ENCODE peak calls at places on chromosomes 3 and 15, in four cellular contexts. N, H, O and S are unnamed samples.

GRCh38 chr15:85771781-85772445 is 22.8 kb downstream of the KLHL25 start:
- DNase-seq in O (no peak), N (no peak), H (peak; percentile 84), S (no peak)

GRCh38 chr15:25710184-25710583 is 152.9 kb downstream of the ATP10A start:
- DNase-seq in N (no peak), H (peak; percentile 24), O (peak; percentile 4), S (no peak)

GRCh38 chr3:127711021-127711420 is 38.3 kb downstream of the ABTB1 start:
- DNase-seq in H (no peak), N (no peak), O (no peak), S (no peak)

GRCh38 chr15:22735781-22736180 is 50.7 kb upstream of the NIPA1 start:
- DNase-seq in O (no peak), H (peak; percentile 78), N (no peak), S (no peak)

GRCh38 chr15:31481157-31481556 is 154.5 kb downstream of the KLF13 start:
- DNase-seq in O (no peak), N (no peak), H (no peak), S (no peak)

GRCh38 chr3:156388469-156389150 is 166.3 kb downstream of the SSR3 start:
- DNase-seq in H (peak; percentile 66), O (no peak), N (no peak), S (no peak)

GRCh38 chr3:53773586-53774368 is 72.4 kb downstream of the CHDH start:
- DNase-seq in H (peak; percentile 89), N (no peak), O (no peak), S (no peak)

GRCh38 chr3:30549600-30549999 is 56.8 kb upstream of the TGFBR2 start:
- DNase-seq in N (no peak), H (peak; percentile 7), O (no peak), S (no peak)

GRCh38 chr3:34066328-34066727 is 267.9 kb downstream of the PDCD6IP start:
- DNase-seq in H (no peak), O (no peak), N (no peak), S (no peak)

GRCh38 chr15:69044899-69045298 is 30.4 kb downstream of the NOX5 start:
- DNase-seq in H (peak; percentile 76), O (no peak), N (no peak), S (no peak)

GRCh38 chr3:72745146-72745976 is 102.9 kb downstream of the SHQ1 start:
- DNase-seq in O (no peak), H (peak; percentile 25), N (no peak), S (peak; percentile 72)

GRCh38 chr3:192825657-192826200 is 91.9 kb downstream of the MB21D2 start:
- DNase-seq in H (peak; percentile 79), N (peak; percentile 69), O (no peak), S (peak; percentile 78)

GRCh38 chr3:66469220-66469640 is 31.6 kb downstream of the LRIG1 start:
- DNase-seq in O (no peak), N (no peak), H (no peak), S (no peak)

GRCh38 chr3:133467780-133468179 is 67.9 kb downstream of the BFSP2 start:
- DNase-seq in O (no peak), N (no peak), H (no peak), S (no peak)

GRCh38 chr3:187986514-187986934 is 167.4 kb upstream of the LPP start:
- DNase-seq in N (peak; percentile 79), O (no peak), H (peak; percentile 76), S (no peak)

GRCh38 chr15:75620776-75621536 is 4.6 kb downstream of the SNUPN start:
- DNase-seq in O (no peak), N (no peak), H (peak; percentile 97), S (no peak)

GRCh38 chr3:127670229-127670559 is 2.6 kb upstream of the ABTB1 start:
- DNase-seq in N (no peak), H (no peak), O (no peak), S (no peak)

GRCh38 chr15:70100495-70101331 is 3.0 kb upstream of the TLE3 start:
- DNase-seq in O (no peak), H (peak; percentile 91), N (no peak), S (no peak)

GRCh38 chr3:9497821-9498565 is 55.6 kb downstream of the LHFPL4 start:
- DNase-seq in N (peak; percentile 35), O (no peak), H (no peak), S (no peak)